ENCODE peak calls at places on chromosomes 3 and 15, in eight cellular contexts. J is Caki2, S is Kasumi-1, M is NCI-H1436, E is psoas muscle, G is dorsolateral prefrontal cortex, U is left colon, L is AG20443. B is an unnamed sample.

GRCh38 chr15:90762109-90762508 is 45.0 kb downstream of the BLM start:
- DNase-seq in J (no peak), S (peak; percentile 64), M (no peak), E (peak; percentile 64), G (no peak), U (peak; percentile 54), L (peak; percentile 83), B (no peak)

GRCh38 chr15:41990243-41990605 is 17.9 kb upstream of the EHD4 start:
- DNase-seq in J (no peak), S (no peak), M (no peak), E (no peak), G (no peak), U (peak; percentile 15), L (no peak), B (no peak)

GRCh38 chr15:78051622-78052405 is 25.7 kb downstream of the TBC1D2B start:
- DNase-seq in J (no peak), S (peak; percentile 62), M (no peak), E (no peak), G (peak; percentile 66), U (peak; percentile 73), L (no peak), B (no peak)

GRCh38 chr3:106338582-106339219 is 469.9 kb upstream of the CBLB start:
- DNase-seq in J (no peak), S (no peak), M (no peak), E (no peak), G (no peak), U (no peak), L (no peak), B (no peak)

GRCh38 chr3:12154151-12154550 is 4.6 kb downstream of the TIMP4 start:
- DNase-seq in J (no peak), S (no peak), M (no peak), E (no peak), G (no peak), U (no peak), L (no peak), B (no peak)

GRCh38 chr15:96323250-96324162 is 7.0 kb upstream of the NR2F2 start:
- DNase-seq in J (no peak), S (no peak), M (no peak), E (no peak), G (no peak), U (no peak), L (no peak), B (no peak)

GRCh38 chr3:155242342-155242741 is 51.1 kb downstream of the STRIT1 start:
- DNase-seq in J (no peak), S (no peak), M (no peak), E (no peak), G (no peak), U (no peak), L (peak; percentile 50), B (no peak)

GRCh38 chr15:73352082-73352481 is 16.7 kb downstream of the HCN4 start:
- DNase-seq in J (no peak), S (no peak), M (no peak), E (no peak), G (peak; percentile 17), U (no peak), L (peak; percentile 45), B (no peak)

GRCh38 chr3:54211097-54211496 is 88.7 kb downstream of the CACNA2D3 start:
- DNase-seq in J (no peak), S (no peak), M (no peak), E (no peak), G (no peak), U (no peak), L (no peak), B (no peak)

GRCh38 chr15:70336425-70337009 is 238.8 kb upstream of the TLE3 start:
- DNase-seq in J (no peak), S (no peak), M (no peak), E (no peak), G (no peak), U (no peak), L (no peak), B (no peak)

GRCh38 chr15:59999064-59999377 is 5.1 kb upstream of the FOXB1 start:
- DNase-seq in J (no peak), S (no peak), M (no peak), E (no peak), G (no peak), U (no peak), L (no peak), B (no peak)

GRCh38 chr3:111589303-111590095 is 5.6 kb downstream of the ZBED2 start:
- DNase-seq in J (no peak), S (no peak), M (no peak), E (no peak), G (no peak), U (no peak), L (no peak), B (no peak)

GRCh38 chr15:81418891-81419290 is 44.9 kb upstream of the TMC3 start:
- DNase-seq in J (no peak), S (no peak), M (no peak), E (no peak), G (no peak), U (no peak), L (no peak), B (no peak)

GRCh38 chr3:126349071-126349470 is 8.1 kb downstream of the KLF15 start:
- DNase-seq in J (no peak), S (no peak), M (no peak), E (no peak), G (no peak), U (no peak), L (no peak), B (no peak)

GRCh38 chr3:134092231-134092701 is 62.5 kb upstream of the SLCO2A1 start:
- DNase-seq in J (no peak), S (no peak), M (no peak), E (no peak), G (no peak), U (no peak), L (no peak), B (no peak)

GRCh38 chr15:81939604-81940440 is 106.0 kb downstream of the MEX3B start:
- DNase-seq in J (peak; percentile 7), S (peak; percentile 79), M (no peak), E (no peak), G (no peak), U (no peak), L (peak; percentile 16), B (peak; percentile 8)

GRCh38 chr3:135896613-135897012 is 68.9 kb upstream of the PPP2R3A start:
- DNase-seq in J (peak; percentile 30), S (no peak), M (no peak), E (no peak), G (no peak), U (no peak), L (peak; percentile 65), B (no peak)

GRCh38 chr3:47984089-47984759 is 32.0 kb downstream of the MAP4 start:
- DNase-seq in J (no peak), S (no peak), M (no peak), E (no peak), G (no peak), U (no peak), L (peak; percentile 37), B (no peak)

GRCh38 chr3:143000525-143000924 is 845 bp upstream of the U2SURP start:
- DNase-seq in J (peak; percentile 43), S (peak; percentile 53), M (no peak), E (no peak), G (no peak), U (peak; percentile 37), L (peak; percentile 32), B (no peak)

GRCh38 chr3:189555558-189555881 is 75.7 kb upstream of the TP63 start:
- DNase-seq in J (no peak), S (no peak), M (no peak), E (no peak), G (no peak), U (no peak), L (no peak), B (no peak)

GRCh38 chr3:49098429-49098828 is 4.6 kb upstream of the QRICH1 start:
- DNase-seq in J (no peak), S (no peak), M (no peak), E (no peak), G (no peak), U (no peak), L (no peak), B (no peak)

GRCh38 chr3:15979490-15979889 is 181.7 kb upstream of the ANKRD28 start:
- DNase-seq in J (no peak), S (no peak), M (no peak), E (no peak), G (peak; percentile 61), U (no peak), L (no peak), B (no peak)

GRCh38 chr15:64559243-64559642 is 98.9 kb downstream of the ZNF609 start:
- DNase-seq in J (no peak), S (no peak), M (no peak), E (no peak), G (no peak), U (no peak), L (no peak), B (no peak)